ENCODE peak calls at places on chromosomes 1 and 21, in five cellular contexts. One of them, this sample, is unnamed.

GRCh38 chr1:44019398-44020044 is 11.7 kb downstream of the SLC6A9 start:
- DNase-seq in suprapubic skin: no peak
- DNase-seq in sigmoid colon: no peak
- DNase-seq in A549: no peak
- DNase-seq in transverse colon: no peak
- DNase-seq in this sample: no peak

GRCh38 chr1:26284597-26285351 is 4.9 kb downstream of the SH3BGRL3 start:
- DNase-seq in suprapubic skin: peak
- DNase-seq in sigmoid colon: peak
- DNase-seq in A549: peak
- DNase-seq in transverse colon: peak
- DNase-seq in this sample: peak

GRCh38 chr1:89699451-89699986 is 66.6 kb downstream of the LRRC8C start:
- DNase-seq in suprapubic skin: no peak
- DNase-seq in sigmoid colon: no peak
- DNase-seq in A549: no peak
- DNase-seq in transverse colon: no peak
- DNase-seq in this sample: no peak

GRCh38 chr1:201628490-201628889 is 89.6 kb downstream of the NAV1 start:
- DNase-seq in suprapubic skin: no peak
- DNase-seq in sigmoid colon: no peak
- DNase-seq in A549: no peak
- DNase-seq in transverse colon: no peak
- DNase-seq in this sample: no peak

GRCh38 chr1:15047237-15047636 is 106.3 kb upstream of the TMEM51 start:
- DNase-seq in suprapubic skin: no peak
- DNase-seq in sigmoid colon: no peak
- DNase-seq in A549: no peak
- DNase-seq in transverse colon: no peak
- DNase-seq in this sample: no peak

GRCh38 chr1:196873385-196873784 is 14.5 kb upstream of the CFHR4 start:
- DNase-seq in suprapubic skin: no peak
- DNase-seq in sigmoid colon: no peak
- DNase-seq in A549: no peak
- DNase-seq in transverse colon: no peak
- DNase-seq in this sample: no peak

GRCh38 chr1:68827261-68827660 is 330.4 kb upstream of the DEPDC1 start:
- DNase-seq in suprapubic skin: no peak
- DNase-seq in sigmoid colon: no peak
- DNase-seq in A549: no peak
- DNase-seq in transverse colon: no peak
- DNase-seq in this sample: no peak

GRCh38 chr21:25097648-25098047 is 509.6 kb downstream of the MRPL39 start:
- DNase-seq in suprapubic skin: no peak
- DNase-seq in sigmoid colon: no peak
- DNase-seq in A549: no peak
- DNase-seq in transverse colon: no peak
- DNase-seq in this sample: no peak

GRCh38 chr1:169739980-169740379 is 6.1 kb upstream of the SELE start:
- DNase-seq in suprapubic skin: no peak
- DNase-seq in sigmoid colon: no peak
- DNase-seq in A549: no peak
- DNase-seq in transverse colon: no peak
- DNase-seq in this sample: no peak

GRCh38 chr1:226973898-226974543 is 33.9 kb downstream of the COQ8A start:
- DNase-seq in suprapubic skin: peak
- DNase-seq in sigmoid colon: peak
- DNase-seq in A549: no peak
- DNase-seq in transverse colon: peak
- DNase-seq in this sample: no peak

GRCh38 chr1:87956072-87956471 is 627.4 kb downstream of the LMO4 start:
- DNase-seq in suprapubic skin: no peak
- DNase-seq in sigmoid colon: peak
- DNase-seq in A549: peak
- DNase-seq in transverse colon: no peak
- DNase-seq in this sample: no peak

GRCh38 chr1:22611530-22611947 is 24.9 kb upstream of the C1QA start:
- DNase-seq in suprapubic skin: no peak
- DNase-seq in sigmoid colon: no peak
- DNase-seq in A549: peak
- DNase-seq in transverse colon: no peak
- DNase-seq in this sample: no peak

GRCh38 chr1:223721658-223722606 is 9.6 kb downstream of the CAPN2 start:
- DNase-seq in suprapubic skin: no peak
- DNase-seq in sigmoid colon: no peak
- DNase-seq in A549: no peak
- DNase-seq in transverse colon: no peak
- DNase-seq in this sample: no peak

GRCh38 chr1:19974822-19975416 is 4.5 kb downstream of the PLA2G2A start:
- DNase-seq in suprapubic skin: no peak
- DNase-seq in sigmoid colon: no peak
- DNase-seq in A549: peak
- DNase-seq in transverse colon: peak
- DNase-seq in this sample: no peak

GRCh38 chr1:218163371-218163770 is 121.7 kb upstream of the RRP15 start:
- DNase-seq in suprapubic skin: no peak
- DNase-seq in sigmoid colon: no peak
- DNase-seq in A549: no peak
- DNase-seq in transverse colon: no peak
- DNase-seq in this sample: no peak

GRCh38 chr1:220881918-220882891 is 3.0 kb downstream of the HLX start:
- DNase-seq in suprapubic skin: no peak
- DNase-seq in sigmoid colon: peak
- DNase-seq in A549: no peak
- DNase-seq in transverse colon: peak
- DNase-seq in this sample: no peak

GRCh38 chr1:157025856-157026255 is 19.7 kb downstream of the ARHGEF11 start:
- DNase-seq in suprapubic skin: no peak
- DNase-seq in sigmoid colon: no peak
- DNase-seq in A549: no peak
- DNase-seq in transverse colon: no peak
- DNase-seq in this sample: no peak

GRCh38 chr1:119713538-119714456 is 2.1 kb downstream of the PHGDH start:
- DNase-seq in suprapubic skin: no peak
- DNase-seq in sigmoid colon: no peak
- DNase-seq in A549: no peak
- DNase-seq in transverse colon: no peak
- DNase-seq in this sample: no peak

GRCh38 chr1:116167625-116168276 is 56.6 kb downstream of the MAB21L3 start:
- DNase-seq in suprapubic skin: no peak
- DNase-seq in sigmoid colon: no peak
- DNase-seq in A549: no peak
- DNase-seq in transverse colon: peak
- DNase-seq in this sample: no peak

GRCh38 chr1:107727866-107728265 is 237.1 kb downstream of the VAV3 start:
- DNase-seq in suprapubic skin: no peak
- DNase-seq in sigmoid colon: no peak
- DNase-seq in A549: no peak
- DNase-seq in transverse colon: no peak
- DNase-seq in this sample: no peak

GRCh38 chr1:54218883-54219687 is 19.1 kb downstream of the MRPL37 start:
- DNase-seq in suprapubic skin: no peak
- DNase-seq in sigmoid colon: no peak
- DNase-seq in A549: no peak
- DNase-seq in transverse colon: peak
- DNase-seq in this sample: no peak

GRCh38 chr1:161032409-161032808 is 6.4 kb downstream of the TSTD1 start:
- DNase-seq in suprapubic skin: no peak
- DNase-seq in sigmoid colon: no peak
- DNase-seq in A549: no peak
- DNase-seq in transverse colon: no peak
- DNase-seq in this sample: no peak

GRCh38 chr1:169106921-169107672 is 607 bp downstream of the ATP1B1 start:
- DNase-seq in suprapubic skin: no peak
- DNase-seq in sigmoid colon: no peak
- DNase-seq in A549: no peak
- DNase-seq in transverse colon: peak
- DNase-seq in this sample: no peak

GRCh38 chr1:188194916-188195315 is 1366.2 kb downstream of the PLA2G4A start:
- DNase-seq in suprapubic skin: no peak
- DNase-seq in sigmoid colon: no peak
- DNase-seq in A549: no peak
- DNase-seq in transverse colon: no peak
- DNase-seq in this sample: no peak

GRCh38 chr1:67791686-67792475 is 41.4 kb downstream of the GNG12 start:
- DNase-seq in suprapubic skin: no peak
- DNase-seq in sigmoid colon: no peak
- DNase-seq in A549: peak
- DNase-seq in transverse colon: no peak
- DNase-seq in this sample: peak

GRCh38 chr1:89808429-89809117 is 12.3 kb upstream of the LRRC8D start:
- DNase-seq in suprapubic skin: no peak
- DNase-seq in sigmoid colon: no peak
- DNase-seq in A549: peak
- DNase-seq in transverse colon: no peak
- DNase-seq in this sample: no peak

GRCh38 chr21:34029724-34030528 is 43.5 kb upstream of the MRPS6 start:
- DNase-seq in suprapubic skin: no peak
- DNase-seq in sigmoid colon: no peak
- DNase-seq in A549: peak
- DNase-seq in transverse colon: peak
- DNase-seq in this sample: no peak

GRCh38 chr1:10415211-10415930 is 14.9 kb upstream of the CENPS start:
- DNase-seq in suprapubic skin: no peak
- DNase-seq in sigmoid colon: peak
- DNase-seq in A549: peak
- DNase-seq in transverse colon: peak
- DNase-seq in this sample: no peak

GRCh38 chr1:72366473-72366872 is 84.1 kb upstream of the NEGR1 start:
- DNase-seq in suprapubic skin: no peak
- DNase-seq in sigmoid colon: no peak
- DNase-seq in A549: no peak
- DNase-seq in transverse colon: no peak
- DNase-seq in this sample: peak

GRCh38 chr1:219500327-219500897 is 112.5 kb downstream of the ZC3H11B start:
- DNase-seq in suprapubic skin: no peak
- DNase-seq in sigmoid colon: no peak
- DNase-seq in A549: no peak
- DNase-seq in transverse colon: no peak
- DNase-seq in this sample: no peak
- TF ChIP-seq EP300 in suprapubic skin: no peak
- TF ChIP-seq EP300 in sigmoid colon: no peak
- TF ChIP-seq EP300 in A549: no peak
- TF ChIP-seq EP300 in transverse colon: no peak
- TF ChIP-seq EP300 in this sample: no peak

DNA sequence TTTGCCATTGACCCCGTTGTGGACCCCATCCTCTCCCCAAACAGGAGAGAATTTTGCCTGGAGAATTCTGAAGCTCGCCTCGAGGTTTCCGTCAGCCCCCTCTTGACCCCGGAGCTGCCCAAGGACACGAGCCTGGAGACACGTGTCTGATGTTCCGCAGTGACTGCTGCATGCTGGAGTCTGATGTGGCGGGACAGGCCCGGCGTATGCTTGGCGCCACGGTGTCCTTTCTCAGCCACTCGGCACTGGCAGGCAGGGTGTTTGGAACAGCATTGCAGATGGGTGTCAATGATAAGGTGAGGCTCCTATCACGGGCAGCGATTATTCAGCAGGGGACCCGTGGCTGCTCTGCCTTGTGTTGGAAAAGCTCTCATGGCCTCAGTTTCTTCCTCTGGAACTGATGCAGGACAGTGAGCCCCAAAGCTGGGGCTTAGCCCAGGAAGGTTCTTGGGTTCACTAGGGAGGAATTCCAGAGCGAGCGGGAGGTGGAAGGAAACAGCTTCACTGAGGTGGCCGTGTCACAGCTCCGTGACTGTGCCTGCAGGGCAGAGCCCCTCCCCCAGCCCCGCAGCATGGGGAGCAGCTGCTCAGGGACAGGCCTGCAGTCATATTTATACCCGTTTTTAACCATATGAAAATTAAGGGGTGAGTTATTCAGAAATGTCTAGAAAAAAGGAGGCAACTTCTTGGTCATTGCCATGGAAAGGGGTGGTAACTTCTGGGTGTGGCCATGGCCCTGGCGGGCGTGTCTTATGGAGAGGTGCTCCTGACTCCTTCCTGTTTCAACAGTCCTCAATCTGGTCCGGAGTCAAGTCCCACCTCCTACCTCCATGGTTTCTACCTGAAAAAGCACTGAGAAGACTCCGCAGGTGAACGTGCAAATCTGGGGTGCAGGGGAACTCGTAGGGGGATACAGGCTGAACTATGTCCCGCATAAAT is 123.4 kb downstream of the SIK1 start:
- DNase-seq in suprapubic skin: no peak
- DNase-seq in sigmoid colon: peak
- DNase-seq in A549: no peak
- DNase-seq in transverse colon: no peak
- DNase-seq in this sample: no peak
- TF ChIP-seq EP300 in suprapubic skin: no peak
- TF ChIP-seq EP300 in sigmoid colon: no peak
- TF ChIP-seq EP300 in A549: no peak
- TF ChIP-seq EP300 in transverse colon: no peak
- TF ChIP-seq EP300 in this sample: no peak

DNA sequence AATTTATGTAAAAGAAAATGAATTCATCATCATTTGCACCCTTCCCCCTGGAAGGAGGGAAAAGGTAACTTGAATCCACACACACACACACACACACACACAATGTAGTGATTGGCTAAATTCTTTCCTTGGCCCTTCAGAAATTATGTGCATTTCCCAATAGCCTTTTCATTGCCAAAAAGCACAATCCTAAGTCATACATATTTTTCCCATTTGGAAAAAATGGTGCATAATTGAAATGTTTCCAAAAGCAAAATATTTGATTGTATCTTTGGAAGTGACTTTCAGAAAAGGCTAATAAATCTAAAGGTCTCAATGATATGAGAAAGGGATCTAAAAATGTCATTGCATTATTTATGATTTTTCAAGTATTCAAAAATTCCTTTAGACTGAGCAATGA is 43.5 kb upstream of the NEK7 start:
- DNase-seq in suprapubic skin: no peak
- DNase-seq in sigmoid colon: no peak
- DNase-seq in A549: no peak
- DNase-seq in transverse colon: no peak
- DNase-seq in this sample: no peak
- TF ChIP-seq EP300 in suprapubic skin: no peak
- TF ChIP-seq EP300 in sigmoid colon: no peak
- TF ChIP-seq EP300 in A549: no peak
- TF ChIP-seq EP300 in transverse colon: no peak
- TF ChIP-seq EP300 in this sample: no peak

GRCh38 chr1:246444611-246445010 is 62.5 kb downstream of the SMYD3 start:
- DNase-seq in suprapubic skin: no peak
- DNase-seq in sigmoid colon: no peak
- DNase-seq in A549: no peak
- DNase-seq in transverse colon: no peak
- DNase-seq in this sample: no peak
- TF ChIP-seq EP300 in suprapubic skin: no peak
- TF ChIP-seq EP300 in sigmoid colon: no peak
- TF ChIP-seq EP300 in A549: no peak
- TF ChIP-seq EP300 in transverse colon: no peak
- TF ChIP-seq EP300 in this sample: no peak